ENCODE peak calls at places on chromosomes 3 and 15, in nine cellular contexts. R is breast epithelium, F is K562, Y is transverse colon, P is HCT116, E is sigmoid colon, W is upper lobe of left lung, B is H1, I is stomach. D is an unnamed sample.
A peak's percentile ranks its signal among the peaks of the same experiment; 100 is the strongest.

GRCh38 chr15:42581272-42581730 is 5.9 kb downstream of the STARD9 start:
- DNase-seq in R (peak; percentile 71), F (peak; percentile 64), Y (peak; percentile 88), P (no peak), E (peak; percentile 95), W (peak; percentile 92), B (peak; percentile 57), I (peak; percentile 88), D (peak; percentile 71)

GRCh38 chr3:14540209-14540575 is at the start of gene GRIP2:
- DNase-seq in R (no peak), F (no peak), Y (no peak), P (no peak), E (no peak), W (no peak), B (no peak), I (no peak), D (no peak)

GRCh38 chr3:38005076-38006020 is 14.8 kb downstream of the VILL start:
- DNase-seq in R (peak; percentile 94), F (no peak), Y (peak; percentile 67), P (no peak), E (no peak), W (no peak), B (no peak), I (peak; percentile 74), D (no peak)

GRCh38 chr3:143830063-143830462 is 18.2 kb downstream of the SLC9A9 start:
- DNase-seq in R (no peak), F (no peak), Y (no peak), P (no peak), E (no peak), W (no peak), B (no peak), I (no peak), D (no peak)

GRCh38 chr3:187169231-187169960 is 27.9 kb upstream of the RTP1 start:
- DNase-seq in R (no peak), F (no peak), Y (no peak), P (no peak), E (no peak), W (no peak), B (no peak), I (no peak), D (no peak)

GRCh38 chr3:132283440-132283839 is 33.8 kb upstream of the ACP3 start:
- DNase-seq in R (no peak), F (no peak), Y (no peak), P (no peak), E (no peak), W (peak; percentile 48), B (no peak), I (no peak), D (no peak)

GRCh38 chr15:49168026-49168425 is 2.0 kb upstream of the GALK2 start:
- DNase-seq in R (no peak), F (no peak), Y (no peak), P (no peak), E (no peak), W (no peak), B (no peak), I (no peak), D (no peak)

GRCh38 chr15:77992356-77993222 is 84.9 kb downstream of the TBC1D2B start:
- DNase-seq in R (no peak), F (no peak), Y (no peak), P (no peak), E (peak; percentile 68), W (no peak), B (no peak), I (no peak), D (no peak)

GRCh38 chr15:90750186-90750585 is 33.0 kb downstream of the BLM start:
- DNase-seq in R (no peak), F (no peak), Y (no peak), P (no peak), E (no peak), W (peak; percentile 39), B (no peak), I (no peak), D (no peak)

GRCh38 chr15:39594056-39594763 is 13.3 kb downstream of the THBS1 start:
- DNase-seq in R (no peak), F (no peak), Y (peak; percentile 47), P (no peak), E (no peak), W (no peak), B (no peak), I (no peak), D (no peak)

DNA sequence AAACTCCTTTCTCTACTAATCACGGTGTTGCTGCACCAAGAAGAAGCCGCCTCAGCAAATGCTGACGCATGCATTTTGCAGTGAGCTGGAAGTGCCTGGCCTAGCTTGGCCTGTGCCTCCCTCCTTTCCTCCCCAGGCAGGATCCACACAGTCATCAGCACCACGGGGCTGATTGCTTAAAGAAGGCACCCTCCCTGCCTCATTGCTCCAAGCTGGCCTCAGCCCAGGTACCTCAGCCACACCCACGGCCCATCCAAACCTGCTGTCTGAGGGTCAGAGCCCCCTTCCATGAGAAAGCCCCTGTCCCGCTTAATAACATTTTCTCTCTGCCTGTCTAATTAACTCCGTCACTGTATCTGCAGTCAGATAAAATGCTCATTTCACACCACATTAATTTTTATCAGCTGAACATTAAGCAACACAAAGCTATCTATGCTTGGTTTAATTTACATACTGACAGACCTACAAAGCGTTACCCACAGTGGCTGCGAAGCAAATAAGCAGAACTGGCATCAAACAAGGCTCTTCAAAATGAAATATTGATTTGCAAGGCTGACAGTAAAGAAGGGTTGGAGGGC is 309.7 kb upstream of the ICE2 start:
- DNase-seq in R (no peak), F (no peak), Y (no peak), P (no peak), E (no peak), W (no peak), B (no peak), I (no peak), D (no peak)
- TF ChIP-seq POLR2AphosphoS5 in R (no peak), F (no peak), Y (no peak), P (no peak), E (no peak), W (no peak), B (no peak), I (no peak), D (no peak)

DNA sequence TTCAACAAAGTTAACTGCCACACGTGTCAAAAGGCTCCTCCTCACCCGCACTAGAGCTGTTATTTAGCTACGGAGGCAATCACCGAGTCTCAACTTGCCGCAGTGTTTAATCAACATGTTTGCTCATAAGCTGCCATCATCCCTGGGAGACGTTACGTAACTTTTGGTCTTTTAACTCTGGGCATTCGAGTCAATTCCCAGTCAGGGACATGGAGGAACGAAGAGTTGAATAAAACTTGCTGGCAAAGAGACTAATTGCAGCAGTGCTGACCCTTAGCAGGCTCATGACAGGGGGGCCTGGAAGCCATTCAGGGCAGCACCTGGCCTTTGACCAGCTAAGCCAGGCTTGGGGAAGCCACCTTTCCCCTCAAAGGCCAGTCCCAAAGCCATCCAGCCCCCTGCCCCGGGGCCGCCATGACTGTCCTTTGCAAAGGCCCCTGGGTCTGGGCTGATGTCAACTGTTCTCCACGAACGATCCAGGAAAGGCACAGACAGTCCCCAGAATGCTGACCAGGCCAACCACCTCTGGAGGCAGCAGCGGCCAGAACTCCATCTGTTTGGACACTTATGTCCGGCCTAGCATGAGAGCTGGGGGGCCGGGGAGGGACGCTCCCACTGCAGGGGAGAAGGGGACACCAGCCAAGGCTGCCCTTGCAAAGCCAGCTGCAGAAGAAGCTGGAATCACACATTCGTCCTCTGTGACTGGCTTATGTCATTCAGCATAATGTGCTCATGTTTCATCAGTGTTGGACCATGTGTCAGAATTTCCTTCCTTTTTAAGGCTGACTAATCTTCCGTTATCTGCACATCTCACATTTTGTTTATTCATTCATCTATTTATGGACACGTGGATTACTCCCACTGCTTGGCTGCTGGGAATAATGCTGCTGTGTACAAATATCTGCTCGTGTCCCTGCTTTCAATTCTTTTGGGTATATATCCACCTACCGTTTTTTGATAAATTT is 43.7 kb downstream of the PCSK6 start:
- DNase-seq in R (no peak), F (peak; percentile 26), Y (no peak), P (no peak), E (peak; percentile 71), W (no peak), B (no peak), I (peak; percentile 26), D (no peak)
- TF ChIP-seq POLR2A in R (no peak), F (no peak), Y (no peak), P (no peak), E (no peak), W (no peak), B (no peak), I (no peak), D (no peak)

GRCh38 chr15:58401276-58401675 is 30.5 kb upstream of the LIPC start:
- DNase-seq in R (no peak), F (no peak), Y (no peak), P (no peak), E (no peak), W (no peak), B (no peak), I (no peak), D (no peak)

GRCh38 chr15:58404020-58404419 is 27.8 kb upstream of the LIPC start:
- DNase-seq in R (no peak), F (no peak), Y (no peak), P (no peak), E (no peak), W (no peak), B (no peak), I (no peak), D (no peak)

GRCh38 chr15:58403581-58403980 is 28.2 kb upstream of the LIPC start:
- DNase-seq in R (no peak), F (no peak), Y (no peak), P (no peak), E (no peak), W (no peak), B (no peak), I (no peak), D (no peak)

GRCh38 chr15:58399737-58400136 is 32.1 kb upstream of the LIPC start:
- DNase-seq in R (no peak), F (no peak), Y (no peak), P (no peak), E (no peak), W (no peak), B (no peak), I (no peak), D (no peak)

GRCh38 chr15:58401991-58402649 is 29.7 kb upstream of the LIPC start:
- DNase-seq in R (peak; percentile 29), F (no peak), Y (no peak), P (no peak), E (no peak), W (no peak), B (no peak), I (no peak), D (no peak)
- TF ChIP-seq POLR2AphosphoS5 in R (no peak), F (no peak), Y (peak; percentile 59), P (no peak), E (peak; percentile 90), W (no peak), B (no peak), I (no peak), D (no peak)

DNA sequence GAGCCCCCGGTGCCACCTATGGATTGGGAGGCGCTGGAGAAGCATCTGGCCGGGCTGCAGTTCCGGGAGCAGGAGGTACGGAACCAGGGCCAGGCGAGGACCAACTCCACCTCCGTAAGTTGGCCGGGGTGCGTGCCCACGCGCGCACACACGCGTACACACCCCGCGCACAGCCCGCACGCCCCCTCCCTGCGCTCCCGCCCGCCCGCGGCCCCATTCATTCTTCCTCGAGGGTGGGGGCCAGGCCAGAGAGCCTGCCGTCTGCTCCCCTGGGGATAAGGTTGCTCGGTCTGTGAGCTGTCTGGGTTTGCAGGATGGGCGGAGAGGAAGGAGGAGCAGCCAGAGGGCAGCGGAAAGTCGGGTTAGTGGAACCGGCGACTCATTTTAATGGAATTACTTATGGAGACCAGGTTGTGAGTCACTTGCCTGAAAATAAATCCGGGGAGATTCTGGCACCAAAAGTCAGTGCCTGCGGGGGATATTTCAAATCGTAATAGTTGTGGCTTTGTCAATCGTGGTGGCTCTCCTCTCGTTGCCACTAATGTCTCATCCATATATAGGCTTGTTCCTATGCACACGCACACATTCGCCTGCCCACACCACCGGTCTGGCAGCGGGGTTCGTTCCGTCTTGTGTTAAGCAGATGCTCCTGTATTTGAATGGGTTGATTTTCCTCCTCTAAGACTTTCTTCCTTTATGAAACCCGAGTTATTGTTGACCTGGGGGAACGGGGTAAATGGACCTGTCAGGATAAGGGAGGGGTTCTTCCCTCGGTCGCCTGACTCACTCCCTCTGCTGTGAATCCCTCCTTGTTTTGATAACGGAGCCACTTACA is 223.4 kb upstream of the IL12A start:
- DNase-seq in R (peak; percentile 93), F (no peak), Y (peak; percentile 66), P (peak; percentile 85), E (peak; percentile 93), W (peak; percentile 64), B (peak; percentile 53), I (peak; percentile 41), D (peak; percentile 15)
- TF ChIP-seq POLR2A in R (no peak), F (no peak), Y (peak; percentile 35), P (no peak), E (peak; percentile 34), W (no peak), B (no peak), I (no peak), D (no peak)